ENCODE peak calls at places on chromosomes 3 and 15, in five cellular contexts. U is transverse colon, N is thyroid gland, S is Peyer's patch, F is heart left ventricle. Y is an unnamed sample.

GRCh38 chr15:52786436-52787122 is 3.6 kb downstream of the ONECUT1 start:
- DNase-seq in F (no peak), U (no peak), N (no peak), S (no peak), Y (no peak)

GRCh38 chr15:62133141-62133540 is 31.9 kb downstream of the C2CD4B start:
- DNase-seq in S (no peak), F (no peak), N (no peak), U (no peak), Y (no peak)

GRCh38 chr3:18405141-18405540 is 20.0 kb downstream of the SATB1 start:
- DNase-seq in S (no peak), N (no peak), U (no peak), F (no peak), Y (no peak)

GRCh38 chr3:27185231-27185989 is 183.8 kb downstream of the NEK10 start:
- DNase-seq in U (no peak), N (no peak), S (no peak), F (no peak), Y (no peak)

GRCh38 chr15:52107238-52107637 is 5.3 kb downstream of the BCL2L10 start:
- DNase-seq in U (no peak), S (no peak), F (no peak), N (no peak), Y (no peak)

GRCh38 chr3:51718547-51719412 is 11.9 kb downstream of the GRM2 start:
- DNase-seq in N (peak), F (peak), S (peak), U (peak), Y (peak)

GRCh38 chr3:12194669-12195161 is 36.0 kb upstream of the TIMP4 start:
- DNase-seq in U (peak), S (peak), F (no peak), N (no peak), Y (no peak)

GRCh38 chr15:25481208-25481862 is 42.5 kb upstream of the UBE3A start:
- DNase-seq in S (no peak), U (peak), F (no peak), N (peak), Y (no peak)

GRCh38 chr3:17733768-17734167 is 8.7 kb downstream of the TBC1D5 start:
- DNase-seq in N (no peak), S (no peak), U (no peak), F (no peak), Y (no peak)

GRCh38 chr3:134542287-134542686 is 56.4 kb downstream of the CEP63 start:
- DNase-seq in N (no peak), U (no peak), S (no peak), F (no peak), Y (no peak)

DNA sequence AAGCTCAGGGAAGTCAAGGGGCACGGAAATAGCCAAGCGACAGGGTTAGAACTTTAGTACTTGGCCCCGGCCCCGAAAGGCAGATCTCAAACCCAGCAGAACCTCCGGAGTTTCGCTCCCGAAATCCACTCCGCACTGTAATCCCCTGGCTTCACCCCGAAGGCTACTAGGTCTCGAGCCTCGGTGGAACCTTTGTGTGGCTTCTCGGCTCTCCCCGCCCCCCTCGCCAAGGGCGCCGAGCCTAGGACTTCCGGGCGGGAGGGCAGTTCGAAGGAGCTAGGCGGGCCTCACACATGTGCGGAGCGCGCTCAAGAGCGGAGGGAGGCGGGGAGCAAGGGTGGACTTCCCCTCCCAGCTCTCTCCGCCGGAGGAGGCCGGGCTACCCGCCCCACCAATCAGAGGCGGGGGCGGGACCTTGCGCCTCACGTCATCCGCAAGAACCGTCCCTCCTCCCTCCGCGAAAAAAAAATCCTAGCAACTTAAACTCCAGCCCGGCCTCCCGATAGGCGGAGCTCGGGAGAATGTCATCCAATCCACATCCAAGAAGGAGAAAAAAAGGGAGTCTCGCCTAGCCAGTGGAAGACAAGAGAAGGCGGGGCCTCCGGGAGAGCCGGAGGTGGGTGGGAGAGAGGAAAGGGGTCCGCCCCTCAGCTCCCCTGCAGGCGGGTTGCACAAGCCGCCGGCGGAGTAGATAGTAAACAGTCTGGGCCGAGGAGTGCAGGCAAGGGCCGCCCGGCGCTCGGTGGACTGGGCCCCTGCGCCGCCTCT is 2.4 kb upstream of the SIN3A start:
- DNase-seq in F (peak), S (peak), U (peak), N (peak), Y (peak)
- TF ChIP-seq POLR2A in F (peak), S (peak), U (peak), N (no peak), Y (peak)

GRCh38 chr3:152279474-152279873 is 10.7 kb downstream of the MBNL1 start:
- DNase-seq in F (no peak), N (no peak), S (no peak), U (no peak), Y (peak)
- TF ChIP-seq POLR2A in F (no peak), N (no peak), S (no peak), U (no peak), Y (no peak)

DNA sequence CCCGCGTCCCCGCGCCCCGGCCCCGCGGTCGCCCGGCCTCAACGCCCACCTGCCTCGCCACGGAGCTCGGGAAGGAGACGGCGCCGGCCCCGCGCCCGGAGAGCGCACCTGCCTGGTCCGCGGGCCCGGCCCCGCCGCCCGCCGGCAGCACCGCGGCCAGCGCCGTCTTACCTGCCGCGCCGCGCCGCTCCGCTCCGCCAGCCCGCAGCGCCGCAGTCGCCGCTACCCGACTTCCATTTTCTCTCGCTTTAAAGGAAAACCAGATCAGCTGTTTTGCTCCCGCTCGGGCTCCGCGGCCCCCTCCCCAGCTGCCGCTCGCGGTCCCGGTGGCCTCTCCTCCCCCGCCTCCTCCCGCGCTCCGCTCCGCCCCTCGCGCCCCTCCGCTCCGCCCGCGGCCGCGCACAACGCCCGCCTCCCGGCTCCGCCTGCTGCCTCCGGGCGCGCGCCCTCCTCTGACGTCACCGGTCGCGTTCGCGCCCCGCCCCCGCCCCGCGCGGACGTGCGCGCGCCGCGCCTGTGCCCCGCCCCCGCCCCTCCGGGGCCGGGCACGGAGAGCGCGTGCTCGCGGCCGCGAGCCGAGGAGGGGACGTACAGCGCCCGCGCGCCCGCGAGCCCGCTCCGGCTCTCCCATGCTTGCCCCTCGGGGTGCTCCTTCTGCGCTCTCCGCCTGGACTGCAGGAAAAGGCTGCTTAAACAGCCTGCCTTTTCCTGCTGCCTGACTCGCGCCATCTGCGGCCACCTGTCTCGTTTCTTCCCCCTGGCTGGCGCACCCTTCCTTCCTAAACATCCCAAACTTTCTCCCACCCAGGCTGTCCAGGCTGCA is 159.8 kb upstream of the CHRNA7 start:
- DNase-seq in N (peak), S (peak), U (peak), F (peak), Y (peak)
- TF ChIP-seq POLR2A in N (no peak), S (no peak), U (peak), F (no peak), Y (no peak)

GRCh38 chr3:59480486-59480995 is 430.7 kb upstream of the CFAP20DC start:
- DNase-seq in N (no peak), U (no peak), S (no peak), F (no peak), Y (no peak)
- TF ChIP-seq POLR2A in N (no peak), U (no peak), S (no peak), F (no peak), Y (no peak)

GRCh38 chr3:47244531-47245100 is 38.0 kb downstream of the KIF9 start:
- DNase-seq in F (no peak), U (no peak), S (no peak), N (no peak), Y (no peak)
- TF ChIP-seq POLR2A in F (no peak), U (no peak), S (no peak), N (no peak), Y (no peak)

GRCh38 chr15:39591141-39591895 is 10.4 kb downstream of the THBS1 start:
- DNase-seq in N (no peak), U (peak), S (no peak), F (no peak), Y (no peak)

GRCh38 chr15:39591896-39592315 is 11.0 kb downstream of the THBS1 start:
- DNase-seq in N (no peak), S (no peak), F (no peak), U (no peak), Y (no peak)

GRCh38 chr15:39593071-39594055 is 12.5 kb downstream of the THBS1 start:
- DNase-seq in U (peak), S (no peak), N (no peak), F (no peak), Y (no peak)

GRCh38 chr15:39594056-39594763 is 13.3 kb downstream of the THBS1 start:
- DNase-seq in N (no peak), F (no peak), S (peak), U (peak), Y (no peak)

DNA sequence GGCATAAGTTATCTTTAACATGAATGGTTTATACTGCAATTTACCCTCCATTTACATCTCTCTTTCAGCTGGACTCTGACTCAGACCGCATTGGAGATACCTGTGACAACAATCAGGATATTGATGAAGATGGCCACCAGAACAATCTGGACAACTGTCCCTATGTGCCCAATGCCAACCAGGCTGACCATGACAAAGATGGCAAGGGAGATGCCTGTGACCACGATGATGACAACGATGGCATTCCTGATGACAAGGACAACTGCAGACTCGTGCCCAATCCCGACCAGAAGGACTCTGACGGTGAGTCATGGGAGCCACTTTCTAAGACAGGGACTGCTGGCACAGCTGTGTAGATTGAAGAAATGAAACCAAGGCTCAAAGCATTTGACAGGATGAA is 11.6 kb downstream of the THBS1 start:
- DNase-seq in F (no peak), N (no peak), S (no peak), U (peak), Y (no peak)
- TF ChIP-seq POLR2A in F (no peak), N (no peak), S (no peak), U (no peak), Y (no peak)

GRCh38 chr3:187046033-187046432 is 93.3 kb downstream of the RPL39L start:
- DNase-seq in F (no peak), S (no peak), U (no peak), N (no peak), Y (no peak)
- TF ChIP-seq POLR2A in F (no peak), S (no peak), U (no peak), N (no peak), Y (no peak)